ENCODE peak calls at places on chromosome 6, in ten cellular contexts. I is NCI-H460; T is RPMI7951; X is activated CD4-positive, alpha-beta T cell treated with anti-CD3 and anti-CD28 coated beads, Interleukin-2, amount 50 U/mL, for 48 hours; F is fibroblast of lung; C is kidney; D is sciatic nerve; Q is SJSA1; K is NCI-H1417; H is Right ventricle myocardium superior. E is an unnamed sample.

GRCh38 chr6:17352302-17352701 is 41.1 kb upstream of the CAP2 start:
- DNase-seq in I (no peak), Q (peak), C (no peak), F (peak), T (peak), D (no peak), K (no peak), H (no peak), X (no peak), E (no peak)

GRCh38 chr6:124903797-124904196 is 58.4 kb upstream of the RNF217 start:
- DNase-seq in X (no peak), H (no peak), F (no peak), I (no peak), C (no peak), D (no peak), Q (no peak), T (peak), K (no peak), E (no peak)

GRCh38 chr6:34145161-34146020 is 496 bp downstream of the GRM4 start:
- DNase-seq in F (peak), X (peak), Q (no peak), K (peak), H (peak), I (no peak), C (peak), T (peak), D (no peak), E (peak)

GRCh38 chr6:56807335-56807991 is 147.4 kb upstream of the BEND6 start:
- DNase-seq in H (no peak), Q (no peak), F (peak), I (no peak), X (no peak), K (no peak), C (no peak), D (no peak), T (no peak), E (no peak)

GRCh38 chr6:156686429-156686939 is 90.7 kb upstream of the ARID1B start:
- DNase-seq in Q (no peak), H (peak), X (no peak), K (peak), F (peak), D (no peak), I (peak), T (peak), C (no peak), E (peak)

GRCh38 chr6:24802271-24803059 is 3.7 kb upstream of the ARMH2 start:
- DNase-seq in H (no peak), X (no peak), F (peak), T (no peak), I (no peak), D (no peak), Q (no peak), C (no peak), K (no peak), E (no peak)

GRCh38 chr6:15247750-15248450 is 2.0 kb downstream of the JARID2 start:
- DNase-seq in D (peak), C (peak), Q (peak), I (no peak), X (peak), F (peak), K (peak), T (peak), H (peak), E (peak)

GRCh38 chr6:143325379-143326140 is 124.9 kb downstream of the ADAT2 start:
- DNase-seq in I (no peak), C (no peak), Q (no peak), K (no peak), X (no peak), F (peak), H (no peak), D (no peak), T (peak), E (no peak)

GRCh38 chr6:100785982-100786381 is 95.1 kb downstream of the ASCC3 start:
- DNase-seq in C (no peak), H (no peak), F (no peak), T (no peak), K (no peak), I (no peak), D (no peak), X (no peak), Q (no peak), E (no peak)

GRCh38 chr6:15530411-15530810 is 132.4 kb downstream of the DTNBP1 start:
- DNase-seq in D (no peak), H (no peak), X (no peak), Q (peak), C (no peak), K (no peak), I (no peak), F (no peak), T (no peak), E (no peak)

GRCh38 chr6:28996844-28997502 is 8.1 kb downstream of the ZNF311 start:
- DNase-seq in T (no peak), I (no peak), D (no peak), H (no peak), K (no peak), C (no peak), X (no peak), Q (no peak), F (no peak), E (no peak)

GRCh38 chr6:29864037-29864795 is 36.6 kb downstream of the HLA-G start:
- DNase-seq in F (no peak), K (no peak), H (no peak), D (no peak), X (no peak), I (no peak), T (no peak), C (no peak), Q (no peak), E (no peak)

GRCh38 chr6:43865086-43865485 is 95.1 kb downstream of the VEGFA start:
- DNase-seq in H (no peak), F (no peak), Q (no peak), X (no peak), K (no peak), C (peak), D (no peak), T (no peak), I (no peak), E (no peak)

GRCh38 chr6:145017516-145017915 is 717.8 kb downstream of the EPM2A start:
- DNase-seq in T (peak), X (no peak), Q (no peak), C (no peak), K (no peak), D (no peak), H (no peak), I (no peak), F (peak), E (no peak)

GRCh38 chr6:17389274-17389847 is 4.0 kb upstream of the CAP2 start:
- DNase-seq in D (no peak), C (no peak), F (no peak), Q (no peak), X (no peak), H (no peak), T (peak), I (no peak), K (no peak), E (no peak)

GRCh38 chr6:16470502-16471221 is 232.3 kb downstream of the GMPR start:
- DNase-seq in I (no peak), D (no peak), F (no peak), X (no peak), H (no peak), Q (no peak), K (no peak), C (no peak), T (no peak), E (peak)

GRCh38 chr6:136429681-136430080 is 120.5 kb downstream of the MAP7 start:
- DNase-seq in X (no peak), K (no peak), I (no peak), H (no peak), C (no peak), F (no peak), Q (no peak), D (no peak), T (no peak), E (peak)

GRCh38 chr6:153872946-153873345 is 166.1 kb upstream of the OPRM1 start:
- DNase-seq in C (no peak), K (no peak), Q (no peak), I (no peak), H (no peak), F (peak), D (no peak), X (no peak), T (peak), E (no peak)

GRCh38 chr6:37488464-37488863 is 11.2 kb downstream of the CCDC167 start:
- DNase-seq in C (no peak), F (no peak), H (no peak), I (no peak), D (no peak), K (no peak), T (no peak), X (peak), Q (no peak), E (no peak)

GRCh38 chr6:113936093-113936934 is 34.6 kb downstream of the HDAC2 start:
- DNase-seq in H (no peak), F (peak), Q (no peak), I (peak), C (no peak), X (no peak), D (no peak), T (peak), K (peak), E (peak)

GRCh38 chr6:22036699-22037098 is 260.1 kb downstream of the PRL start:
- DNase-seq in C (no peak), Q (no peak), K (no peak), X (no peak), I (no peak), D (no peak), F (no peak), T (no peak), H (no peak), E (no peak)

GRCh38 chr6:168666751-168667427 is 225.9 kb downstream of the SMOC2 start:
- DNase-seq in X (no peak), I (no peak), F (no peak), K (no peak), T (no peak), D (no peak), Q (no peak), H (no peak), C (peak), E (peak)

GRCh38 chr6:827431-827830 is 134.5 kb upstream of the EXOC2 start:
- DNase-seq in T (no peak), K (no peak), D (no peak), H (no peak), Q (no peak), X (no peak), F (no peak), C (no peak), I (no peak), E (no peak)

GRCh38 chr6:31966506-31966905 is 5.4 kb downstream of the DXO start:
- DNase-seq in C (no peak), Q (no peak), F (no peak), D (peak), K (no peak), H (no peak), T (no peak), I (no peak), X (no peak), E (no peak)

GRCh38 chr6:17086469-17086868 is 15.4 kb upstream of the STMND1 start:
- DNase-seq in Q (peak), I (peak), X (peak), C (no peak), T (peak), D (no peak), K (peak), H (no peak), F (peak), E (peak)

GRCh38 chr6:142913511-142914047 is 31.4 kb downstream of the HIVEP2 start:
- DNase-seq in X (peak), T (no peak), F (no peak), C (no peak), H (no peak), I (no peak), K (no peak), D (no peak), Q (no peak), E (no peak)

GRCh38 chr6:166614589-166614988 is 12.5 kb downstream of the RPS6KA2 start:
- DNase-seq in X (no peak), H (no peak), D (no peak), C (no peak), T (no peak), K (no peak), I (no peak), F (no peak), Q (peak), E (no peak)

GRCh38 chr6:42929928-42930360 is 664 bp downstream of the CNPY3 start:
- DNase-seq in K (no peak), F (peak), T (peak), X (peak), I (no peak), H (peak), Q (peak), C (no peak), D (peak), E (peak)

GRCh38 chr6:41974281-41974825 is 32.7 kb upstream of the CCND3 start:
- DNase-seq in D (peak), K (no peak), F (no peak), T (no peak), C (no peak), I (no peak), X (no peak), H (no peak), Q (no peak), E (no peak)

GRCh38 chr6:83511901-83512681 is at the start of gene PRSS35:
- DNase-seq in X (peak), T (peak), H (peak), D (peak), F (peak), I (peak), C (peak), Q (peak), K (peak), E (peak)

GRCh38 chr6:106082735-106083398 is 3.3 kb upstream of the PRDM1 start:
- DNase-seq in D (no peak), K (no peak), I (no peak), F (peak), T (peak), C (no peak), Q (no peak), X (no peak), H (no peak), E (no peak)

GRCh38 chr6:134529921-134530320 is 212.0 kb upstream of the SGK1 start:
- DNase-seq in F (peak), K (no peak), T (peak), X (no peak), D (no peak), C (no peak), Q (no peak), I (peak), H (no peak), E (no peak)